ENCODE peak calls at places on chromosome 20, in eight cellular contexts. G is hepatic stellate cell; N is activated naive CD4-positive, alpha-beta T cell; K is stimulated activated CD4-positive, alpha-beta T cell treated with anti-CD3 and anti-CD28 coated beads, Interleukin-12 subunit alpha, Interleukin-12 subunit beta, amount 100 ng/mL, for 24 hours; D is skeletal muscle cell; L is DMS79 treated with DMSO at 0.1 percent for 48 hours; E is EH; C is cerebellar cortex. Z is an unnamed sample.

GRCh38 chr20:44651507-44652373 is at the start of gene ADA:
- DNase-seq in G (peak), N (no peak), K (peak), D (no peak), L (no peak), E (peak), C (peak), Z (peak)

GRCh38 chr20:19969106-19969505 is 48.1 kb upstream of the NAA20 start:
- DNase-seq in G (no peak), N (no peak), K (no peak), D (no peak), L (no peak), E (no peak), C (no peak), Z (no peak)

GRCh38 chr20:19659468-19659867 is 98.6 kb upstream of the RIN2 start:
- DNase-seq in G (no peak), N (no peak), K (no peak), D (no peak), L (no peak), E (peak), C (no peak), Z (no peak)

GRCh38 chr20:31573555-31574295 is 31.4 kb upstream of the ID1 start:
- DNase-seq in G (no peak), N (no peak), K (no peak), D (no peak), L (peak), E (no peak), C (peak), Z (peak)

GRCh38 chr20:24768226-24768625 is 180.8 kb upstream of the CST7 start:
- DNase-seq in G (no peak), N (no peak), K (no peak), D (no peak), L (no peak), E (no peak), C (no peak), Z (no peak)

GRCh38 chr20:41037172-41037571 is 8.6 kb downstream of the TOP1 start:
- DNase-seq in G (no peak), N (no peak), K (no peak), D (no peak), L (no peak), E (no peak), C (no peak), Z (no peak)

GRCh38 chr20:5862703-5863039 is 87.7 kb downstream of the TRMT6 start:
- DNase-seq in G (no peak), N (no peak), K (no peak), D (no peak), L (no peak), E (no peak), C (peak), Z (no peak)

GRCh38 chr20:39910536-39910935 is 778.5 kb downstream of the MAFB start:
- DNase-seq in G (no peak), N (no peak), K (no peak), D (no peak), L (no peak), E (no peak), C (no peak), Z (no peak)

GRCh38 chr20:38167851-38168760 is 3.0 kb upstream of the TGM2 start:
- DNase-seq in G (peak), N (no peak), K (no peak), D (peak), L (no peak), E (peak), C (no peak), Z (no peak)

GRCh38 chr20:31987744-31988143 is 19.8 kb downstream of the XKR7 start:
- DNase-seq in G (no peak), N (no peak), K (no peak), D (no peak), L (no peak), E (peak), C (peak), Z (no peak)

GRCh38 chr20:4068708-4069107 is 53.4 kb upstream of the RNF24 start:
- DNase-seq in G (no peak), N (no peak), K (no peak), D (no peak), L (no peak), E (no peak), C (no peak), Z (no peak)

GRCh38 chr20:58975353-58975752 is 5.7 kb upstream of the NELFCD start:
- DNase-seq in G (no peak), N (no peak), K (no peak), D (no peak), L (no peak), E (no peak), C (no peak), Z (no peak)

GRCh38 chr20:61803903-61804804 is 261.5 kb downstream of the TAF4 start:
- DNase-seq in G (no peak), N (no peak), K (no peak), D (peak), L (no peak), E (peak), C (no peak), Z (no peak)

GRCh38 chr20:38337561-38338140 is 8.6 kb upstream of the LBP start:
- DNase-seq in G (no peak), N (no peak), K (peak), D (no peak), L (no peak), E (peak), C (peak), Z (no peak)

GRCh38 chr20:13289031-13289430 is 68.0 kb downstream of the ISM1 start:
- DNase-seq in G (no peak), N (no peak), K (no peak), D (no peak), L (no peak), E (no peak), C (no peak), Z (no peak)

Z was measured in prostate gland.